ENCODE peak calls at places on chromosomes 3 and 15, in six cellular contexts. D, C, H, X, S and R are unnamed samples.

GRCh38 chr3:140050977-140051957 is 116.3 kb downstream of the CLSTN2 start:
- DNase-seq in D (no peak), C (no peak), H (no peak), X (no peak), S (peak), R (no peak)

GRCh38 chr15:84599906-84600305 is 903 bp upstream of the ZSCAN2 start:
- DNase-seq in D (no peak), C (no peak), H (no peak), X (peak), S (no peak), R (no peak)

GRCh38 chr3:52777127-52777958 is at the start of gene ITIH1:
- DNase-seq in D (no peak), C (no peak), H (no peak), X (peak), S (no peak), R (no peak)

GRCh38 chr3:134179508-134179907 is 71.2 kb downstream of the RYK start:
- DNase-seq in D (no peak), C (no peak), H (no peak), X (no peak), S (no peak), R (no peak)

GRCh38 chr15:100728371-100729201 is 126.2 kb downstream of the ASB7 start:
- DNase-seq in D (no peak), C (no peak), H (no peak), X (peak), S (no peak), R (no peak)

GRCh38 chr3:73086071-73086494 is 24.6 kb downstream of the EBLN2 start:
- DNase-seq in D (no peak), C (peak), H (peak), X (no peak), S (peak), R (peak)

GRCh38 chr3:11757441-11757875 is 89.2 kb downstream of the TAMM41 start:
- DNase-seq in D (no peak), C (no peak), H (peak), X (no peak), S (no peak), R (peak)

GRCh38 chr3:58009026-58009748 is 965 bp downstream of the FLNB start:
- DNase-seq in D (no peak), C (no peak), H (no peak), X (no peak), S (no peak), R (no peak)

GRCh38 chr3:98761656-98762229 is 1.4 kb upstream of the ST3GAL6 start:
- DNase-seq in D (no peak), C (no peak), H (no peak), X (no peak), S (no peak), R (no peak)

GRCh38 chr3:64619216-64619615 is 68.6 kb downstream of the ADAMTS9 start:
- DNase-seq in D (no peak), C (no peak), H (no peak), X (no peak), S (no peak), R (no peak)

GRCh38 chr3:52769786-52770445 is 824 bp downstream of the NEK4 start:
- DNase-seq in D (no peak), C (no peak), H (no peak), X (no peak), S (no peak), R (peak)

GRCh38 chr3:127819086-127819485 is 3.2 kb downstream of the MGLL start:
- DNase-seq in D (no peak), C (no peak), H (no peak), X (no peak), S (no peak), R (no peak)

GRCh38 chr3:149177122-149177521 is 44.5 kb downstream of the CP start:
- DNase-seq in D (no peak), C (no peak), H (no peak), X (no peak), S (no peak), R (no peak)

GRCh38 chr15:68596691-68597090 is 17.9 kb downstream of the CORO2B start:
- DNase-seq in D (no peak), C (no peak), H (no peak), X (peak), S (no peak), R (no peak)

GRCh38 chr3:63349583-63350177 is 71.6 kb downstream of the SYNPR start:
- DNase-seq in D (no peak), C (peak), H (peak), X (no peak), S (peak), R (peak)

GRCh38 chr3:167350245-167350862 is 29.7 kb downstream of the ZBBX start:
- DNase-seq in D (no peak), C (no peak), H (peak), X (no peak), S (no peak), R (no peak)

GRCh38 chr3:44833394-44833793 is 28.3 kb upstream of the TMEM42 start:
- DNase-seq in D (no peak), C (no peak), H (no peak), X (no peak), S (no peak), R (no peak)

GRCh38 chr3:44832032-44832431 is 29.7 kb upstream of the TMEM42 start:
- DNase-seq in D (no peak), C (no peak), H (no peak), X (no peak), S (no peak), R (no peak)

GRCh38 chr3:44832965-44833364 is 28.7 kb upstream of the TMEM42 start:
- DNase-seq in D (no peak), C (no peak), H (no peak), X (no peak), S (no peak), R (no peak)

GRCh38 chr3:44827196-44827595 is 34.5 kb upstream of the TMEM42 start:
- DNase-seq in D (no peak), C (no peak), H (no peak), X (no peak), S (no peak), R (no peak)

DNA sequence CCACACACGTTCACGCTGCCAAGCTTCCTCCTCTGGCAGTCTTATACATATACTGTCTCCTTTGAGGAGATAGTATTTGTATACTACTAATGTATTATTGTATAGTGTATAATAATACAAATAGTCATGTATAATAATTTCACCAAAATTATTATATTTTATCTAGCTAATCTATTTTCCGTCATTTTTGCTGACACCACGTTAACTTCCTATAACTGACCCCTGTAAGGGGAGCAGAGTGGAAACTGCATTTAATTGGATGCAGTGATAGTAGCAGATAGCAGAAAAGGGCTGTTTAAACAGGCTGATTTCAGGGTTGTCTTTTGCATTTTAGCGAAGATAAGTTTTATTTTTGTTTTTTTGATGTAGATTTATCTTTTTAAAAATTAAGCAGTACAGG is 30.5 kb upstream of the TMEM42 start:
- DNase-seq in D (no peak), C (no peak), H (no peak), X (no peak), S (no peak), R (no peak)
- TF ChIP-seq CTCF in D (no peak), C (no peak), H (no peak), X (no peak), S (no peak), R (no peak)

GRCh38 chr3:152658977-152659376 is 176.0 kb upstream of the P2RY1 start:
- DNase-seq in D (no peak), C (no peak), H (no peak), X (no peak), S (no peak), R (no peak)

GRCh38 chr3:152657002-152657400 is 177.9 kb upstream of the P2RY1 start:
- DNase-seq in D (no peak), C (no peak), H (no peak), X (no peak), S (no peak), R (no peak)

GRCh38 chr3:152662157-152662556 is 172.8 kb upstream of the P2RY1 start:
- DNase-seq in D (no peak), C (no peak), H (no peak), X (no peak), S (no peak), R (no peak)

GRCh38 chr3:152656207-152657001 is 178.5 kb upstream of the P2RY1 start:
- DNase-seq in D (no peak), C (no peak), H (peak), X (no peak), S (no peak), R (no peak)
- H3K4me3 ChIP-seq in D (no peak), C (no peak), H (no peak), X (no peak), S (no peak), R (no peak)

GRCh38 chr3:131025500-131025899 is 1.1 kb downstream of the ASTE1 start:
- DNase-seq in D (no peak), C (no peak), H (no peak), X (no peak), S (no peak), R (no peak)
- TF ChIP-seq CTCF in D (no peak), C (no peak), H (no peak), X (no peak), S (no peak), R (no peak)

GRCh38 chr15:60757831-60758570 is 279.1 kb upstream of the ICE2 start:
- DNase-seq in D (no peak), C (no peak), H (no peak), X (no peak), S (peak), R (no peak)
- H3K4me3 ChIP-seq in D (no peak), C (no peak), H (no peak), X (no peak), S (no peak), R (no peak)

DNA sequence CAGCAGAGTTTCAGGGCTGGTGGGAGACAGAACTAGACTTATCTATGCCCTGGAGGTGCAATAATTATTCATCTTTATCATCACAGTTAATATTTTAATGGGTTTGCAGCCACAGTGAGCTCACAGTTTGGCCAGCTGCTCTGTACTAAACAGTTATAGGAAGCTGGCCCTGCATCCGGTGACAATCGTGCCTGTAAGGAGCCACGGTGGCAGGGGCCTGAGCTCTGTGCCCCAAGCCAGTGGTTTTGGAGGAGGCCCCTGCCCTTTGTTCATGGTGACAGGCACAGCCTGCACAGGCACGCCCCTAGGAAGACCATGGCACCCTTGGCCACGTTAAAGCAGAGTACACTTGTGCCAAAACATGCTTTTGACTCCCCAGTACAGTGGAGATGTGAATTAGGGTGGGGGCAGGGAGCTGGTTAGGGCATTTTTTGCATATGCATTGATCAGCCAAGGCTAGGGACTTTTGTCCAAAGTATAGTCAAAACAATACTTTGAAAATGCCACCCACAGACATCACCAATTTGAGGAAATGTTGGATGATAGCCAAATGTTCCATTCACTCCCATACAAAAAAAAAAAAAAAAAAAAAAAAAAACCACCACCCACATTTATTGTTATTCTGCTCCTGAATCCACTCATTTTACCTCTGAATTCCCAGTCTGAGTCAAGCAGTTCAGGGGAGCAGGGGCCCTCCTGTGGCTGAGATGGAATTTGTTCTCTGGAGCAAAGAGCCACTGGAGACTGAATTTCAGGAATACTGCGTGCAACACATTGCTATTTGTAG is 3.4 kb upstream of the RFTN1 start:
- DNase-seq in D (peak), C (peak), H (peak), X (no peak), S (no peak), R (peak)
- TF ChIP-seq CTCF in D (no peak), C (peak), H (peak), X (peak), S (peak), R (peak)